ENCODE peak calls at places on chromosomes 6 and 20, in four cellular contexts. Y is foreskin melanocyte, Z is hepatic stellate cell, G is upper lobe of right lung. E is an unnamed sample.

GRCh38 chr20:10090588-10091166 is 55.9 kb downstream of the ANKEF1 start:
- DNase-seq in Y (no peak), Z (peak), G (peak), E (no peak)

GRCh38 chr6:156731436-156731835 is 45.7 kb upstream of the ARID1B start:
- DNase-seq in Y (peak), Z (peak), G (no peak), E (no peak)

GRCh38 chr6:42095776-42096541 is 45.6 kb downstream of the TAF8 start:
- DNase-seq in Y (no peak), Z (no peak), G (no peak), E (no peak)

GRCh38 chr6:81708306-81708705 is 44.2 kb downstream of the TENT5A start:
- DNase-seq in Y (peak), Z (no peak), G (no peak), E (no peak)

GRCh38 chr6:22399693-22400092 is 102.9 kb upstream of the PRL start:
- DNase-seq in Y (no peak), Z (no peak), G (no peak), E (no peak)

GRCh38 chr6:56359201-56359899 is 112.0 kb upstream of the COL21A1 start:
- DNase-seq in Y (peak), Z (no peak), G (no peak), E (no peak)

GRCh38 chr6:81875776-81876293 is 123.4 kb upstream of the TENT5A start:
- DNase-seq in Y (no peak), Z (no peak), G (no peak), E (no peak)

GRCh38 chr6:139219271-139219729 is 72.5 kb downstream of the TXLNB start:
- DNase-seq in Y (peak), Z (peak), G (peak), E (peak)

GRCh38 chr20:31560900-31561598 is 44.0 kb upstream of the ID1 start:
- DNase-seq in Y (peak), Z (peak), G (no peak), E (no peak)